ENCODE peak calls at places on chromosomes 12 and 14, in five cellular contexts. X, S, Y, G and K are unnamed samples.

GRCh38 chr14:50985124-50985815 is 41.0 kb upstream of the PYGL start:
- DNase-seq in X (no peak), G (no peak), Y (no peak), S (no peak), K (no peak)

GRCh38 chr14:88798161-88798560 is 5.4 kb upstream of the EML5 start:
- DNase-seq in X (no peak), G (no peak), S (no peak), Y (no peak), K (no peak)

GRCh38 chr12:613996-614726 is 49.1 kb downstream of the NINJ2 start:
- DNase-seq in X (peak; percentile 76), S (peak; percentile 41), Y (no peak), G (no peak), K (peak; percentile 31)

GRCh38 chr12:50597200-50598195 is 92.7 kb downstream of the DIP2B start:
- DNase-seq in G (peak; percentile 55), Y (no peak), X (peak; percentile 68), S (no peak), K (no peak)

GRCh38 chr14:29810657-29811056 is 117.0 kb downstream of the PRKD1 start:
- DNase-seq in X (no peak), G (no peak), Y (no peak), S (no peak), K (no peak)

GRCh38 chr12:104668274-104668718 is 211.5 kb downstream of the CHST11 start:
- DNase-seq in X (no peak), S (no peak), G (no peak), Y (no peak), K (no peak)

GRCh38 chr12:118548887-118549286 is 172.5 kb downstream of the SUDS3 start:
- DNase-seq in X (no peak), S (no peak), Y (no peak), G (no peak), K (no peak)

GRCh38 chr12:48997719-48998496 is 1.3 kb downstream of the DDN start:
- DNase-seq in G (no peak), X (peak; percentile 55), S (no peak), Y (peak; percentile 84), K (no peak)

GRCh38 chr12:124688356-124688992 is 121.1 kb upstream of the NCOR2 start:
- DNase-seq in G (no peak), S (no peak), X (no peak), Y (no peak), K (no peak)

GRCh38 chr14:66066991-66067788 is 419.0 kb upstream of the CCDC196 start:
- DNase-seq in Y (no peak), G (no peak), S (no peak), X (no peak), K (no peak)

GRCh38 chr12:116372815-116373214 is 95.3 kb upstream of the MED13L start:
- DNase-seq in X (no peak), S (no peak), G (no peak), Y (no peak), K (no peak)

GRCh38 chr14:54166049-54166950 is 209.7 kb upstream of the BMP4 start:
- DNase-seq in Y (no peak), S (no peak), X (no peak), G (no peak), K (no peak)
- TF ChIP-seq ESRRA in Y (no peak), S (no peak), X (no peak), G (no peak), K (no peak)

GRCh38 chr14:30966415-30967363 is 58.8 kb upstream of the AP4S1 start:
- DNase-seq in S (no peak), X (peak; percentile 53), G (no peak), Y (peak; percentile 4), K (no peak)
- TF ChIP-seq ESRRA in S (no peak), X (no peak), G (no peak), Y (no peak), K (no peak)

GRCh38 chr14:32319368-32320049 is 9.6 kb upstream of the AKAP6 start:
- DNase-seq in G (no peak), S (no peak), Y (no peak), X (no peak), K (no peak)
- TF ChIP-seq ESRRA in G (no peak), S (no peak), Y (no peak), X (no peak), K (no peak)

GRCh38 chr12:47029903-47030302 is 49.5 kb upstream of the PCED1B start:
- DNase-seq in G (no peak), Y (no peak), S (no peak), X (no peak), K (no peak)

GRCh38 chr12:47033081-47033480 is 46.3 kb upstream of the PCED1B start:
- DNase-seq in X (peak; percentile 77), G (no peak), S (peak; percentile 12), Y (no peak), K (no peak)

GRCh38 chr12:47033797-47034555 is 45.4 kb upstream of the PCED1B start:
- DNase-seq in S (no peak), X (peak; percentile 32), G (no peak), Y (no peak), K (no peak)

GRCh38 chr12:47034661-47035060 is 44.8 kb upstream of the PCED1B start:
- DNase-seq in G (no peak), S (no peak), Y (no peak), X (peak; percentile 21), K (no peak)

GRCh38 chr12:47032644-47033043 is 46.8 kb upstream of the PCED1B start:
- DNase-seq in Y (no peak), S (no peak), G (no peak), X (peak; percentile 85), K (peak; percentile 23)
- TF ChIP-seq ESRRA in Y (no peak), S (no peak), G (no peak), X (no peak), K (no peak)

DNA sequence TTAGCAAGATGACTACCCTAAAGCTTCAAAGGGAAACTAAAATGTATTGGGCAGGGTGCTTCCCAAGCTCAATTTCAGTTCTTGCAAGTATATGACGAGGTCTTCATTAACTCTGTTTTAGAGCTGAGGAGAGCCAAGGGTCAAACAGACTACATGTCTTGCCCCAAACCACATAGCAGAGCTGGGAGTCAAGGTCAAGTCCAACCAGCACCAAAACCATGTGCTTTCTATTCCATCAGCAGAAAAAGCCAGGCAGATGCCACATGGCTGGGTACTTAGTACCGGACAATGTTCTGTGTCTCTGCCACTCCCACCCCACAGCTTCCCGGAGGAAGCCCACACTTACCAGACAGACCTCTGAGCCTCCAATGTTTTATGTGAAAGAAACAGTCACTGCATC is 17.6 kb downstream of the NID2 start:
- DNase-seq in X (no peak), G (no peak), S (no peak), Y (no peak), K (no peak)
- TF ChIP-seq ESRRA in X (no peak), G (no peak), S (no peak), Y (no peak), K (no peak)